ENCODE peak calls at places on chromosomes 2 and 18, in seven cellular contexts. One of them, this sample, is unnamed.

GRCh38 chr2:121804340-121804739 is 48.9 kb downstream of the TSN start:
- DNase-seq in HCT116: no peak
- DNase-seq in SK-N-SH: peak; percentile 85
- DNase-seq in H1: no peak
- DNase-seq in K562: no peak
- DNase-seq in GM12878: peak; percentile 45
- DNase-seq in HepG2: no peak
- DNase-seq in this sample: no peak

GRCh38 chr2:218026676-218027425 is 24.1 kb upstream of the TNS1 start:
- DNase-seq in HCT116: no peak
- DNase-seq in SK-N-SH: peak; percentile 8
- DNase-seq in H1: no peak
- DNase-seq in K562: no peak
- DNase-seq in GM12878: no peak
- DNase-seq in HepG2: no peak
- DNase-seq in this sample: peak; percentile 33

GRCh38 chr2:223585691-223586090 is 16.5 kb downstream of the SCG2 start:
- DNase-seq in HCT116: no peak
- DNase-seq in SK-N-SH: peak; percentile 50
- DNase-seq in H1: no peak
- DNase-seq in K562: no peak
- DNase-seq in GM12878: no peak
- DNase-seq in HepG2: no peak
- DNase-seq in this sample: no peak

GRCh38 chr2:237488901-237489860 is 2.1 kb downstream of the MLPH start:
- DNase-seq in HCT116: no peak
- DNase-seq in SK-N-SH: no peak
- DNase-seq in H1: no peak
- DNase-seq in K562: no peak
- DNase-seq in GM12878: no peak
- DNase-seq in HepG2: no peak
- DNase-seq in this sample: peak; percentile 69

GRCh38 chr18:66210875-66211274 is 393.0 kb downstream of the CDH19 start:
- DNase-seq in HCT116: no peak
- DNase-seq in SK-N-SH: no peak
- DNase-seq in H1: no peak
- DNase-seq in K562: no peak
- DNase-seq in GM12878: no peak
- DNase-seq in HepG2: no peak
- DNase-seq in this sample: no peak

GRCh38 chr2:241882090-241882625 is 12.6 kb downstream of the RTP5 start:
- DNase-seq in HCT116: no peak
- DNase-seq in SK-N-SH: peak; percentile 74
- DNase-seq in H1: no peak
- DNase-seq in K562: peak; percentile 66
- DNase-seq in GM12878: no peak
- DNase-seq in HepG2: no peak
- DNase-seq in this sample: peak; percentile 80

GRCh38 chr2:232331071-232331470 is 47.5 kb upstream of the ALPP start:
- DNase-seq in HCT116: no peak
- DNase-seq in SK-N-SH: no peak
- DNase-seq in H1: no peak
- DNase-seq in K562: no peak
- DNase-seq in GM12878: no peak
- DNase-seq in HepG2: no peak
- DNase-seq in this sample: no peak

GRCh38 chr2:168758970-168759820 is 43.2 kb upstream of the NOSTRIN start:
- DNase-seq in HCT116: peak; percentile 21
- DNase-seq in SK-N-SH: peak; percentile 66
- DNase-seq in H1: no peak
- DNase-seq in K562: no peak
- DNase-seq in GM12878: peak; percentile 16
- DNase-seq in HepG2: peak; percentile 64
- DNase-seq in this sample: peak; percentile 37

GRCh38 chr18:57242285-57242684 is 95.4 kb downstream of the BOD1L2 start:
- DNase-seq in HCT116: no peak
- DNase-seq in SK-N-SH: no peak
- DNase-seq in H1: no peak
- DNase-seq in K562: no peak
- DNase-seq in GM12878: no peak
- DNase-seq in HepG2: no peak
- DNase-seq in this sample: peak; percentile 24

GRCh38 chr2:135093685-135094340 is 41.7 kb downstream of the RAB3GAP1 start:
- DNase-seq in HCT116: no peak
- DNase-seq in SK-N-SH: no peak
- DNase-seq in H1: no peak
- DNase-seq in K562: no peak
- DNase-seq in GM12878: no peak
- DNase-seq in HepG2: peak; percentile 38
- DNase-seq in this sample: no peak

GRCh38 chr2:132977812-132978529 is 308.0 kb upstream of the LYPD1 start:
- DNase-seq in HCT116: no peak
- DNase-seq in SK-N-SH: no peak
- DNase-seq in H1: no peak
- DNase-seq in K562: no peak
- DNase-seq in GM12878: no peak
- DNase-seq in HepG2: no peak
- DNase-seq in this sample: no peak

GRCh38 chr18:49476664-49477411 is 10.2 kb downstream of the C18orf32 start:
- DNase-seq in HCT116: no peak
- DNase-seq in SK-N-SH: no peak
- DNase-seq in H1: no peak
- DNase-seq in K562: no peak
- DNase-seq in GM12878: no peak
- DNase-seq in HepG2: no peak
- DNase-seq in this sample: no peak

GRCh38 chr2:40369619-40370397 is 82.1 kb downstream of the SLC8A1 start:
- DNase-seq in HCT116: no peak
- DNase-seq in SK-N-SH: no peak
- DNase-seq in H1: no peak
- DNase-seq in K562: no peak
- DNase-seq in GM12878: no peak
- DNase-seq in HepG2: no peak
- DNase-seq in this sample: no peak

GRCh38 chr2:27806311-27807059 is 35.0 kb downstream of the MRPL33 start:
- DNase-seq in HCT116: no peak
- DNase-seq in SK-N-SH: no peak
- DNase-seq in H1: no peak
- DNase-seq in K562: no peak
- DNase-seq in GM12878: no peak
- DNase-seq in HepG2: no peak
- DNase-seq in this sample: no peak

GRCh38 chr2:54634564-54635511 is 88.6 kb upstream of the EML6 start:
- DNase-seq in HCT116: no peak
- DNase-seq in SK-N-SH: no peak
- DNase-seq in H1: peak; percentile 21
- DNase-seq in K562: no peak
- DNase-seq in GM12878: peak; percentile 93
- DNase-seq in HepG2: no peak
- DNase-seq in this sample: no peak

GRCh38 chr18:54671291-54671881 is 80.3 kb downstream of the DYNAP start:
- DNase-seq in HCT116: peak; percentile 24
- DNase-seq in SK-N-SH: peak; percentile 39
- DNase-seq in H1: no peak
- DNase-seq in K562: peak; percentile 10
- DNase-seq in GM12878: no peak
- DNase-seq in HepG2: peak; percentile 19
- DNase-seq in this sample: peak; percentile 45

GRCh38 chr2:120934891-120935338 is 199.2 kb downstream of the GLI2 start:
- DNase-seq in HCT116: peak; percentile 69
- DNase-seq in SK-N-SH: no peak
- DNase-seq in H1: no peak
- DNase-seq in K562: no peak
- DNase-seq in GM12878: no peak
- DNase-seq in HepG2: peak; percentile 84
- DNase-seq in this sample: no peak

GRCh38 chr2:105802587-105802986 is 57.9 kb downstream of the NCK2 start:
- DNase-seq in HCT116: no peak
- DNase-seq in SK-N-SH: no peak
- DNase-seq in H1: no peak
- DNase-seq in K562: no peak
- DNase-seq in GM12878: peak; percentile 74
- DNase-seq in HepG2: no peak
- DNase-seq in this sample: no peak

GRCh38 chr2:135586148-135586547 is 54.9 kb downstream of the R3HDM1 start:
- DNase-seq in HCT116: no peak
- DNase-seq in SK-N-SH: no peak
- DNase-seq in H1: no peak
- DNase-seq in K562: no peak
- DNase-seq in GM12878: no peak
- DNase-seq in HepG2: no peak
- DNase-seq in this sample: no peak

GRCh38 chr2:207258191-207258991 is 92.6 kb upstream of the KLF7 start:
- DNase-seq in HCT116: no peak
- DNase-seq in SK-N-SH: no peak
- DNase-seq in H1: peak; percentile 33
- DNase-seq in K562: no peak
- DNase-seq in GM12878: no peak
- DNase-seq in HepG2: no peak
- DNase-seq in this sample: peak; percentile 16

GRCh38 chr2:38245114-38245641 is 131.9 kb downstream of the ATL2 start:
- DNase-seq in HCT116: no peak
- DNase-seq in SK-N-SH: no peak
- DNase-seq in H1: no peak
- DNase-seq in K562: no peak
- DNase-seq in GM12878: no peak
- DNase-seq in HepG2: no peak
- DNase-seq in this sample: peak; percentile 82

GRCh38 chr2:231367178-231367577 is 28.3 kb upstream of the B3GNT7 start:
- DNase-seq in HCT116: no peak
- DNase-seq in SK-N-SH: no peak
- DNase-seq in H1: no peak
- DNase-seq in K562: no peak
- DNase-seq in GM12878: no peak
- DNase-seq in HepG2: no peak
- DNase-seq in this sample: no peak

GRCh38 chr2:240704651-240705050 is 13.0 kb downstream of the AQP12A start:
- DNase-seq in HCT116: no peak
- DNase-seq in SK-N-SH: no peak
- DNase-seq in H1: no peak
- DNase-seq in K562: no peak
- DNase-seq in GM12878: no peak
- DNase-seq in HepG2: no peak
- DNase-seq in this sample: no peak

DNA sequence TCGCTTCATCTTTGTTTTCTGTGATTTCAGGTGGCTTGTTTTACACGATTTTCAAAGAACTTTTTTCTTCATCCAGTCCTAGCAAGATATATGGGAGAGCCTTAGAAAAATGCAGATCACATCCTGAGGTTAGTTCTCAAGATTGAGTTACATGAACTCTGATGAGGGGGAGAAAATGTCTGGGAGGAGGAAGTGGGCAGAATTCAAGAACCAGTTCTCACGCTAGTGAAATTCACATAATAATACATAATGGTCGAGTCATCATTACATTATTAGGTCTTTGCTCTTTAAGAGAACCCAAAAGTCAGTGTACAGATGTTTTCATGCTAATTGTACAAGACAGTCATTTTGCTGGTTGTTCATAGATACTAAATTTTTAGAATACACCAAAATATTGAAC is 7.0 kb downstream of the TIMM21 start:
- DNase-seq in HCT116: no peak
- DNase-seq in SK-N-SH: no peak
- DNase-seq in H1: no peak
- DNase-seq in K562: no peak
- DNase-seq in GM12878: no peak
- DNase-seq in HepG2: no peak
- DNase-seq in this sample: no peak
- TF ChIP-seq JUND in HCT116: no peak
- TF ChIP-seq JUND in SK-N-SH: no peak
- TF ChIP-seq JUND in H1: no peak
- TF ChIP-seq JUND in K562: no peak
- TF ChIP-seq JUND in GM12878: no peak
- TF ChIP-seq JUND in HepG2: no peak
- TF ChIP-seq JUND in this sample: no peak

DNA sequence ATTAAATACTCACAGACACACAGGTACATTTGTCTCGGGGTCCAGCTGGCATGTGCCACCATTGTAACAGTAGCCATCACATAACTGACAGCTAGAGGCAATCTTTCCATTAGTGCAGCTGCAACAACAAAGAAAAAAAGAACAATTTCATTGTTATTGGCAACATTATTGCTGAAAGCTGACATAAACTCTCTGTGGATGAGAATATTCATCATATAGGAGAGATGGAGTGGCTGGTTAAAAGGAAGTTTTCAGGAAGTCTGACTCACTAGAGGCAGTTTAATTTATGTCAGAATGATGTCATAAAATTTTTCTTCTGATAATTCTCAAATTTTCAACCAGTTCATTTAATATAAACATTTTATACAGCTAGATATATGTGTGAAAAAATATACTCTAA is 1490.0 kb upstream of the NXPH2 start:
- DNase-seq in HCT116: no peak
- DNase-seq in SK-N-SH: no peak
- DNase-seq in H1: no peak
- DNase-seq in K562: no peak
- DNase-seq in GM12878: no peak
- DNase-seq in HepG2: no peak
- DNase-seq in this sample: no peak
- TF ChIP-seq JUND in HCT116: no peak
- TF ChIP-seq JUND in SK-N-SH: no peak
- TF ChIP-seq JUND in H1: no peak
- TF ChIP-seq JUND in K562: no peak
- TF ChIP-seq JUND in GM12878: no peak
- TF ChIP-seq JUND in HepG2: no peak
- TF ChIP-seq JUND in this sample: no peak

GRCh38 chr2:195304310-195304709 is 352.7 kb upstream of the SLC39A10 start:
- DNase-seq in HCT116: peak; percentile 19
- DNase-seq in SK-N-SH: no peak
- DNase-seq in H1: peak; percentile 13
- DNase-seq in K562: no peak
- DNase-seq in GM12878: no peak
- DNase-seq in HepG2: peak; percentile 35
- DNase-seq in this sample: peak; percentile 48
- TF ChIP-seq JUND in HCT116: no peak
- TF ChIP-seq JUND in SK-N-SH: no peak
- TF ChIP-seq JUND in H1: no peak
- TF ChIP-seq JUND in K562: no peak
- TF ChIP-seq JUND in GM12878: no peak
- TF ChIP-seq JUND in HepG2: no peak
- TF ChIP-seq JUND in this sample: no peak

DNA sequence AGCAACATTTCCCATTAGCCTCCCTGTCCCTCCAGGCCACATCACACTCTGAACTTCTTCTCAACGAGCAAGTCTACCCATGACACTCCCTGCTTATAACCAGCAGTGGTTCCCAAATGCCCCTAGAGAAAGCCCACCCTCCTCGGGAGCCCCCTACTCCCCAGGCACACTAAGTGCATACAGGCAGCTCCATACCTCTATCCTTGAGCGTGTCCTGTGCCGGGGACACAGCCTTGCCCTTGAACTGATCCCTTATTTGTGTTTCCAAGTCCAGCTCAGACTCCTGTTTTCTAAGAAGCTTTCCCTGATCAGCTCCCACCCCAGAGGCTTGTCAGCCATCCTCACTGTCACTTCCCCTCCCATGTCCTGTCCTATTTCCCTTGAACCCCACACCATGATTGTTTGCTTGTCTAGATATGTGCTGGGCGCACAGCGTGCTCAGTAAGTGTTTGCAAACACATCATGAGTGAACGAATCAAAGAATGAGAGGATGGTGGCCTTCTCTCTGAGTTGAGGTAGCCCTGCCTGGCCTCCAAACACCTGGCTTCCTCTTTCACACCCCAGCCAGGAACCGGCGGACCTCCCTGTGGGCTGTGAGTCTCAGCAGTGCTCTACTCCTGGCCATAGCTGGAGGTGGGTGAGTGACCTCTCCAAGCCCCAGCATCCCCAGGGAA is 2.1 kb downstream of the TEX51 start:
- DNase-seq in HCT116: no peak
- DNase-seq in SK-N-SH: no peak
- DNase-seq in H1: no peak
- DNase-seq in K562: no peak
- DNase-seq in GM12878: no peak
- DNase-seq in HepG2: no peak
- DNase-seq in this sample: no peak
- TF ChIP-seq JUND in HCT116: no peak
- TF ChIP-seq JUND in SK-N-SH: no peak
- TF ChIP-seq JUND in H1: no peak
- TF ChIP-seq JUND in K562: no peak
- TF ChIP-seq JUND in GM12878: no peak
- TF ChIP-seq JUND in HepG2: no peak
- TF ChIP-seq JUND in this sample: no peak